ENCODE peak calls at places on chromosomes 16 and 17, in six cellular contexts. U is NCI-H1436; W is heart left ventricle; M is HCT116; O is mesendoderm; E is stimulated activated CD8-positive, alpha-beta memory T cell treated with anti-CD3 and anti-CD28 coated beads, Interleukin-2, amount 100 ng/mL, for 1 hour. G is an unnamed sample.

GRCh38 chr17:16001498-16001897 is 1.9 kb downstream of the TTC19 start:
- DNase-seq in E (no peak), U (no peak), O (no peak), M (no peak), W (no peak), G (no peak)

GRCh38 chr17:63191610-63192009 is 225.6 kb downstream of the TANC2 start:
- DNase-seq in M (no peak), O (no peak), W (no peak), E (no peak), U (no peak), G (no peak)

GRCh38 chr17:37062036-37062435 is 113.3 kb downstream of the AATF start:
- DNase-seq in U (no peak), E (no peak), W (no peak), O (no peak), M (no peak), G (no peak)

GRCh38 chr17:78349831-78350631 is 9.8 kb downstream of the SOCS3 start:
- DNase-seq in E (no peak), M (no peak), O (no peak), W (no peak), U (no peak), G (no peak)

GRCh38 chr17:79706931-79707382 is 23.8 kb upstream of the ENPP7 start:
- DNase-seq in W (no peak), U (no peak), O (no peak), E (no peak), M (no peak), G (no peak)

GRCh38 chr16:49924078-49924477 is 68.2 kb upstream of the ZNF423 start:
- DNase-seq in E (no peak), M (peak), W (no peak), U (no peak), O (peak), G (no peak)

GRCh38 chr17:4514206-4514605 is 15.5 kb downstream of the SPNS2 start:
- DNase-seq in W (no peak), O (peak), U (no peak), M (no peak), E (no peak), G (no peak)

GRCh38 chr17:69287168-69287567 is 39.8 kb downstream of the ABCA5 start:
- DNase-seq in W (no peak), O (no peak), M (peak), E (no peak), U (no peak), G (no peak)

GRCh38 chr17:12277827-12278226 is 257.1 kb downstream of the MAP2K4 start:
- DNase-seq in M (no peak), U (no peak), O (no peak), E (no peak), W (no peak), G (no peak)

GRCh38 chr17:75695830-75696271 is 25.4 kb upstream of the ITGB4 start:
- DNase-seq in M (no peak), U (no peak), W (peak), E (no peak), O (no peak), G (no peak)

GRCh38 chr17:51841669-51842068 is 316.8 kb downstream of the CA10 start:
- DNase-seq in M (no peak), E (no peak), O (no peak), U (no peak), W (no peak), G (no peak)

GRCh38 chr17:19304209-19304608 is 58.3 kb downstream of the B9D1 start:
- DNase-seq in E (no peak), O (no peak), W (peak), U (no peak), M (no peak), G (no peak)

GRCh38 chr16:12517310-12517694 is 286.4 kb downstream of the CPPED1 start:
- DNase-seq in O (peak), U (no peak), M (no peak), W (no peak), E (no peak), G (no peak)

GRCh38 chr17:36024440-36024839 is 6.7 kb upstream of the CCL23 start:
- DNase-seq in M (no peak), O (no peak), E (no peak), W (no peak), U (no peak), G (no peak)

GRCh38 chr17:48753794-48754499 is 25.4 kb upstream of the HOXB13 start:
- DNase-seq in E (no peak), W (no peak), O (no peak), M (no peak), U (no peak), G (no peak)

GRCh38 chr16:66740533-66740932 is 10.9 kb downstream of the DYNC1LI2 start:
- DNase-seq in O (no peak), E (no peak), W (no peak), U (no peak), M (no peak), G (no peak)

GRCh38 chr17:17448076-17448475 is 28.7 kb upstream of the MED9 start:
- DNase-seq in W (no peak), U (no peak), M (no peak), E (no peak), O (no peak), G (no peak)